ENCODE peak calls at places on chromosomes 4 and X, in four cellular contexts. Z is substantia nigra, C is GM19239, X is heart right ventricle. I is an unnamed sample.

GRCh38 chr4:105630670-105631655 is 77.5 kb downstream of the INTS12 start:
- DNase-seq in Z (no peak), C (no peak), X (no peak), I (no peak)

GRCh38 chrX:31988975-31989374 is 917.1 kb upstream of the FTHL17 start:
- DNase-seq in Z (no peak), C (no peak), X (no peak), I (no peak)

GRCh38 chr4:10670346-10670745 is 14.2 kb downstream of the CLNK start:
- DNase-seq in Z (no peak), C (no peak), X (no peak), I (no peak)

GRCh38 chr4:106305435-106306055 is 10.5 kb downstream of the TBCK start:
- DNase-seq in Z (no peak), C (no peak), X (no peak), I (no peak)

GRCh38 chr4:7524064-7524682 is 89.4 kb upstream of the PSAPL1 start:
- DNase-seq in Z (no peak), C (no peak), X (no peak), I (no peak)

GRCh38 chr4:144647095-144647959 is 1.4 kb downstream of the HHIP start:
- DNase-seq in Z (peak; percentile 41), C (no peak), X (no peak), I (no peak)

GRCh38 chrX:51420610-51421009 is 75.8 kb downstream of the NUDT11 start:
- DNase-seq in Z (no peak), C (no peak), X (no peak), I (no peak)

GRCh38 chrX:149643496-149643895 is 11.9 kb upstream of the TMEM185A start:
- DNase-seq in Z (no peak), C (no peak), X (no peak), I (no peak)

GRCh38 chr4:52873191-52873590 is 11.1 kb downstream of the RASL11B start:
- DNase-seq in Z (no peak), C (no peak), X (no peak), I (no peak)

GRCh38 chr4:102388636-102389035 is 43.4 kb upstream of the SLC39A8 start:
- DNase-seq in Z (no peak), C (no peak), X (no peak), I (no peak)

GRCh38 chrX:112945796-112946195 is 105.2 kb upstream of the AMOT start:
- DNase-seq in Z (no peak), C (no peak), X (no peak), I (no peak)

GRCh38 chr4:41797260-41797659 is 48.7 kb upstream of the PHOX2B start:
- DNase-seq in Z (no peak), C (no peak), X (no peak), I (no peak)

GRCh38 chr4:55636622-55636999 is 513 bp upstream of the NMU start:
- DNase-seq in Z (no peak), C (no peak), X (no peak), I (no peak)

GRCh38 chr4:128135391-128135790 is 74.3 kb downstream of the LARP1B start:
- DNase-seq in Z (no peak), C (no peak), X (no peak), I (no peak)

GRCh38 chrX:28324306-28324705 is 262.9 kb upstream of the IL1RAPL1 start:
- DNase-seq in Z (no peak), C (no peak), X (no peak), I (no peak)

GRCh38 chr4:37767546-37767945 is 58.9 kb upstream of the PGM2 start:
- DNase-seq in Z (no peak), C (no peak), X (peak; percentile 62), I (no peak)

GRCh38 chr4:141971854-141972253 is 335.5 kb downstream of the IL15 start:
- DNase-seq in Z (no peak), C (no peak), X (no peak), I (no peak)

GRCh38 chr4:107736924-107737448 is 17.0 kb upstream of the PAPSS1 start:
- DNase-seq in Z (no peak), C (peak; percentile 28), X (no peak), I (no peak)

GRCh38 chrX:150575415-150575814 is 7.0 kb downstream of the MTM1 start:
- DNase-seq in Z (no peak), C (no peak), X (no peak), I (no peak)

GRCh38 chrX:22247169-22247568 is 25.5 kb upstream of the CBLL2 start:
- DNase-seq in Z (no peak), C (no peak), X (no peak), I (no peak)

GRCh38 chr4:143262838-143263237 is 73.8 kb upstream of the GAB1 start:
- DNase-seq in Z (no peak), C (no peak), X (no peak), I (no peak)

GRCh38 chr4:124879195-124879594 is 166.7 kb upstream of the ANKRD50 start:
- DNase-seq in Z (no peak), C (no peak), X (no peak), I (no peak)

GRCh38 chrX:129701624-129702069 is 37.1 kb upstream of the XPNPEP2 start:
- DNase-seq in Z (peak; percentile 51), C (no peak), X (peak; percentile 66), I (no peak)

GRCh38 chr4:186771624-186772023 is 48.0 kb upstream of the FAT1 start:
- DNase-seq in Z (no peak), C (no peak), X (no peak), I (no peak)

GRCh38 chr4:7050481-7051143 is 7.4 kb downstream of the TADA2B start:
- DNase-seq in Z (no peak), C (no peak), X (no peak), I (no peak)

GRCh38 chr4:150668824-150669223 is 86.9 kb downstream of the MAB21L2 start:
- DNase-seq in Z (no peak), C (no peak), X (no peak), I (no peak)

GRCh38 chr4:10186228-10187214 is 69.9 kb upstream of the WDR1 start:
- DNase-seq in Z (no peak), C (no peak), X (no peak), I (no peak)

GRCh38 chr4:41890085-41890484 is 45.1 kb upstream of the TMEM33 start:
- DNase-seq in Z (no peak), C (no peak), X (no peak), I (no peak)

GRCh38 chr4:172998527-172999469 is 169.8 kb upstream of the GALNT7 start:
- DNase-seq in Z (no peak), C (no peak), X (no peak), I (no peak)

GRCh38 chr4:89762311-89762710 is 74.7 kb downstream of the SNCA start:
- DNase-seq in Z (no peak), C (no peak), X (no peak), I (no peak)

GRCh38 chrX:12011075-12011474 is 127.2 kb upstream of the FRMPD4 start:
- DNase-seq in Z (no peak), C (no peak), X (no peak), I (no peak)

GRCh38 chrX:107736781-107737531 is 38.6 kb downstream of the TSC22D3 start:
- DNase-seq in Z (no peak), C (no peak), X (peak; percentile 38), I (no peak)

GRCh38 chr4:172707622-172708021 is 461.0 kb upstream of the GALNT7 start:
- DNase-seq in Z (no peak), C (no peak), X (no peak), I (no peak)

GRCh38 chrX:15985937-15986336 is 131.3 kb upstream of the AP1S2 start:
- DNase-seq in Z (no peak), C (no peak), X (no peak), I (no peak)

GRCh38 chrX:75086731-75087195 is 69.3 kb downstream of the ABCB7 start:
- DNase-seq in Z (no peak), C (no peak), X (no peak), I (no peak)

GRCh38 chr4:55931833-55932232 is 16.9 kb upstream of the CEP135 start:
- DNase-seq in Z (no peak), C (no peak), X (no peak), I (no peak)

GRCh38 chr4:15781427-15782095 is 3.4 kb downstream of the CD38 start:
- DNase-seq in Z (no peak), C (no peak), X (no peak), I (no peak)

GRCh38 chrX:115639481-115639880 is 78.5 kb downstream of the PLS3 start:
- DNase-seq in Z (no peak), C (no peak), X (no peak), I (no peak)